ENCODE peak calls at places on chromosomes 16 and 17, in six cellular contexts. Z is bronchial epithelial cell, G is glutamatergic neuron, E is heart left ventricle, M is Peyer's patch, X is MM.1S. N is an unnamed sample.

GRCh38 chr17:2123467-2124251 is 68.8 kb downstream of the HIC1 start:
- DNase-seq in Z (peak), G (no peak), E (no peak), M (no peak), X (no peak), N (peak)

GRCh38 chr17:81434079-81434478 is 38.8 kb downstream of the BAHCC1 start:
- DNase-seq in Z (no peak), G (no peak), E (no peak), M (no peak), X (no peak), N (no peak)

GRCh38 chr16:2043980-2044451 is 3.6 kb downstream of the NTHL1 start:
- DNase-seq in Z (no peak), G (peak), E (peak), M (no peak), X (no peak), N (no peak)

GRCh38 chr17:36943250-36944220 is 5.2 kb upstream of the AATF start:
- DNase-seq in Z (no peak), G (peak), E (no peak), M (no peak), X (no peak), N (peak)

GRCh38 chr16:46854846-46855245 is 23.9 kb upstream of the C16orf87 start:
- DNase-seq in Z (no peak), G (no peak), E (no peak), M (no peak), X (no peak), N (no peak)

GRCh38 chr17:78082988-78083387 is 45.6 kb downstream of the TMC6 start:
- DNase-seq in Z (peak), G (no peak), E (no peak), M (no peak), X (no peak), N (no peak)

GRCh38 chr16:48123104-48123788 is 32.5 kb downstream of the ABCC12 start:
- DNase-seq in Z (peak), G (no peak), E (peak), M (no peak), X (no peak), N (peak)

GRCh38 chr16:12679660-12680272 is 123.9 kb downstream of the CPPED1 start:
- DNase-seq in Z (no peak), G (no peak), E (no peak), M (no peak), X (no peak), N (no peak)

GRCh38 chr17:5922476-5922875 is 147.7 kb upstream of the WSCD1 start:
- DNase-seq in Z (no peak), G (no peak), E (no peak), M (no peak), X (no peak), N (no peak)

GRCh38 chr16:89534147-89534788 is 26.1 kb downstream of the SPG7 start:
- DNase-seq in Z (peak), G (no peak), E (no peak), M (peak), X (no peak), N (peak)

GRCh38 chr16:8931864-8932263 is 31.8 kb downstream of the USP7 start:
- DNase-seq in Z (peak), G (no peak), E (peak), M (peak), X (peak), N (no peak)

GRCh38 chr16:56448005-56448404 is 3.1 kb downstream of the NUDT21 start:
- DNase-seq in Z (no peak), G (no peak), E (no peak), M (no peak), X (no peak), N (no peak)

GRCh38 chr16:51971184-51971583 is 575.8 kb downstream of the TOX3 start:
- DNase-seq in Z (peak), G (peak), E (no peak), M (no peak), X (no peak), N (no peak)
- TF ChIP-seq CTCF in Z (peak), G (peak), E (no peak), M (no peak), X (no peak), N (no peak)

DNA sequence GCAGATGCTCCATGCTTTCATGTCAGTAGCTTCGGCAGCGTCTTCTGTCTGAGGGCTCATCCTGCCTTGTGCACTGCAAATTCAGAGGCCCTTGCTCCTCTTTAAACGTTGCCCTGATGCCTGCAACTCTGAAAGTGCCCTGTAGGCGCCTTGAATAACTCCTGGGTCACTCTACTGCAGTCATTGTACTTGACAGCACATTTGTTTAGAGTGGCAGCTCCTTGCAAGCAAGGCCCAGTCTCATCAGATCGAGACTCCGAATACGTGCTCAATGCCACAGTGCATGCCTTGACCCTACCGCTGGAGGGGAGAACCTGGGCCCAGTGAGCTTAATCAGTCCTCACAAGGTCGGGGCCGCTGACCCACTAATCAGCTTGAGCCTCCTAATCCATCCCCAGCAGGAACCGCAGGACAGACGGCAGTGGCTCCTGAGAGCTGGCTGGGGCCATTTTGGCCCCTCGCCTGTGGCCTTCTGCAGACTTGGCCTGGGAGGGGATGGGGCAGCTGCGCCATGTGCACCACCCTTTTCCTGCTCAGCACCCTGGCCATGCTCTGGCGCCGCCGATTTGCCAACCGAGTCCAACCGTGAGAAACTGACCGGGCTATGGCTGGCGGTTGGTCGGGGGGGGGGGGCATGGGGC is at the start of gene PRCD:
- DNase-seq in Z (no peak), G (no peak), E (no peak), M (no peak), X (no peak), N (no peak)
- TF ChIP-seq CTCF in Z (peak), G (peak), E (no peak), M (no peak), X (no peak), N (no peak)

GRCh38 chr16:82832861-82833260 is 206.1 kb downstream of the CDH13 start:
- DNase-seq in Z (no peak), G (no peak), E (no peak), M (no peak), X (no peak), N (no peak)

GRCh38 chr16:82830944-82831343 is 204.2 kb downstream of the CDH13 start:
- DNase-seq in Z (no peak), G (no peak), E (no peak), M (no peak), X (no peak), N (no peak)

GRCh38 chr16:82835487-82836160 is 208.9 kb downstream of the CDH13 start:
- DNase-seq in Z (peak), G (no peak), E (no peak), M (no peak), X (no peak), N (no peak)

DNA sequence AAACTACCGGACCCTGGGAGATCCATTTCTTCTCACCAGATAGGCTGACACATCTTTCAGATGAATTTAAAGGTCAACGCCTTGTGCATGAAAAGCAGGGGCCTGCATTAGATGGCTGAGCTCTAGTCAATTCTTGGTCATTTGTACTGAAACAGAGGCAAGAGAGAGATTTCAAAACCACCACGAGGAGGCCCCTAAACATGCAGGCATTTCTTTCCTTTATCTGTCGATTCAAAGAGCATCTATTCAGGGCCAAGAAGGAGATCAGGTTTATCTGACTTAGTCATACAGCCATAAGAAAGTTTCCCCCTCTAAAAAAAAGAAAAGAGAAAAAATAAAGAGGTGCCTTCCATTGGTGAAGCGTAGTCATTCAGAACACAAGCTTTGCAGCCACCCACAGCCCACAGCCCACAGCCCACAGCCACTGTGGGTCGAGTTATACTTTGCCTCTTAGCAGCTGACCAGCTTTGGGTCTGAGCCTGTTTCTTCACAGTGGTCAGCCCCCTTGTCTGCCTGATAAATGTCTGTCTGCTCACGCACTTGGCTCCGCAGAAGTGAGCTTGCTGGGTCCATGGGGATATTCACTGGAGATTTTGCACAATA is 207.5 kb downstream of the CDH13 start:
- DNase-seq in Z (no peak), G (peak), E (no peak), M (no peak), X (no peak), N (no peak)
- TF ChIP-seq CTCF in Z (no peak), G (no peak), E (no peak), M (no peak), X (no peak), N (no peak)

GRCh38 chr17:74380086-74380958 is 13.0 kb downstream of the GPR142 start:
- DNase-seq in Z (peak), G (no peak), E (no peak), M (peak), X (no peak), N (no peak)
- TF ChIP-seq CTCF in Z (peak), G (no peak), E (no peak), M (no peak), X (no peak), N (no peak)

DNA sequence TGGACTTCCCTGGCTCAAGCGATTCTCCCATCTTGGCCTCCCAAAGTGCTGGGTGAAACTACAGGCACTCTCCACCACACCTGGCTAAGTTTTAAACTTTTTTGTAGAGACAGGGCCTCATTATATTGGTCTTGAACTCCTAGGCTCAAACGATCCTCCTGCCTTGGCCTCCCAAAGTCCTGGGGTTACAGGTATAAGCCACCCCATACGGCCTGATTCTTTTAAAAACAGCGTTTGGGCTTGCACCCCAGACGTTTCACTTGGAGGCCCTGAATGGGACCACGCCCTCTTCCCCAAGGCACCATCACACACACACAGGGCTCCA is 29.4 kb upstream of the GINS2 start:
- DNase-seq in Z (no peak), G (no peak), E (no peak), M (no peak), X (no peak), N (no peak)
- TF ChIP-seq CTCF in Z (no peak), G (no peak), E (no peak), M (no peak), X (no peak), N (no peak)

GRCh38 chr17:80126449-80126715 is 20.5 kb downstream of the EIF4A3 start:
- DNase-seq in Z (no peak), G (no peak), E (no peak), M (no peak), X (no peak), N (no peak)
- TF ChIP-seq CTCF in Z (no peak), G (no peak), E (no peak), M (no peak), X (no peak), N (no peak)

GRCh38 chr17:58156839-58157803 is 8.9 kb downstream of the OR4D1 start:
- DNase-seq in Z (no peak), G (peak), E (peak), M (no peak), X (no peak), N (no peak)
- TF ChIP-seq CTCF in Z (no peak), G (no peak), E (no peak), M (no peak), X (no peak), N (no peak)

N was measured in GM20000.